ENCODE peak calls at places on chromosomes 7 and 10, in nine cellular contexts. P is head of caudate nucleus; M is GM13976; R is T-helper 17 cell; D is myocyte; Z is stimulated activated naive CD4-positive, alpha-beta T cell; L is neural crest cell; K is amniotic stem cell; O is amygdala. G is an unnamed sample.

GRCh38 chr10:78402636-78403035 is 369.0 kb downstream of the RPS24 start:
- DNase-seq in L (no peak), K (no peak), R (no peak), Z (no peak), D (no peak), O (peak), M (no peak), P (peak), G (no peak)

GRCh38 chr7:148153611-148154010 is 437.0 kb upstream of the C7orf33 start:
- DNase-seq in P (no peak), D (no peak), Z (no peak), O (no peak), L (no peak), R (no peak), K (no peak), M (no peak), G (no peak)

GRCh38 chr7:144908943-144909556 is 73.2 kb upstream of the TPK1 start:
- DNase-seq in O (no peak), P (no peak), R (no peak), M (no peak), L (no peak), K (no peak), Z (no peak), D (no peak), G (no peak)

GRCh38 chr7:10972174-10972573 is 1.5 kb upstream of the PHF14 start:
- DNase-seq in Z (no peak), O (no peak), K (no peak), R (no peak), M (no peak), D (no peak), L (no peak), P (no peak), G (no peak)

GRCh38 chr10:48614481-48615383 is 9.9 kb upstream of the ARHGAP22 start:
- DNase-seq in O (no peak), L (no peak), M (no peak), Z (no peak), D (no peak), P (no peak), K (no peak), R (no peak), G (no peak)

GRCh38 chr7:16422100-16422430 is 727 bp upstream of the CRPPA start:
- DNase-seq in K (no peak), O (no peak), L (no peak), D (no peak), R (no peak), P (no peak), M (no peak), Z (no peak), G (no peak)

GRCh38 chr10:7014721-7015120 is 396.1 kb downstream of the SFMBT2 start:
- DNase-seq in R (no peak), D (no peak), Z (no peak), M (no peak), O (no peak), P (no peak), L (no peak), K (no peak), G (no peak)

GRCh38 chr10:120735773-120736371 is 115.3 kb upstream of the WDR11 start:
- DNase-seq in O (no peak), K (no peak), L (no peak), Z (no peak), D (peak), R (no peak), M (peak), P (no peak), G (peak)

GRCh38 chr7:13832346-13832745 is 157.1 kb downstream of the ETV1 start:
- DNase-seq in O (no peak), L (no peak), D (no peak), R (no peak), M (no peak), Z (no peak), K (no peak), P (no peak), G (no peak)

GRCh38 chr7:129882531-129882930 is 70.2 kb downstream of the UBE2H start:
- DNase-seq in R (no peak), P (no peak), D (no peak), M (no peak), O (no peak), Z (no peak), L (no peak), K (no peak), G (no peak)

GRCh38 chr10:91798736-91799579 is 732 bp downstream of the TNKS2 start:
- DNase-seq in K (no peak), P (no peak), D (peak), L (no peak), O (no peak), Z (peak), M (peak), R (peak), G (peak)

GRCh38 chr7:87543623-87544022 is 57.1 kb downstream of the ABCB1 start:
- DNase-seq in M (no peak), L (no peak), D (no peak), Z (no peak), R (no peak), O (no peak), P (no peak), K (no peak), G (no peak)

GRCh38 chr7:41820117-41820671 is 117.3 kb upstream of the INHBA start:
- DNase-seq in M (no peak), O (no peak), P (no peak), Z (no peak), R (no peak), L (no peak), D (no peak), K (no peak), G (no peak)

GRCh38 chr10:59872892-59873463 is 33.4 kb downstream of the CCDC6 start:
- DNase-seq in R (no peak), P (no peak), K (no peak), L (no peak), D (peak), M (no peak), O (no peak), Z (no peak), G (no peak)

GRCh38 chr7:50304911-50305621 is 550 bp downstream of the IKZF1 start:
- DNase-seq in L (no peak), P (no peak), R (no peak), M (peak), O (no peak), D (no peak), K (no peak), Z (peak), G (no peak)

GRCh38 chr7:104550362-104550761 is 222.0 kb downstream of the LHFPL3 start:
- DNase-seq in P (no peak), O (no peak), Z (no peak), R (no peak), D (peak), K (no peak), M (no peak), L (no peak), G (no peak)

GRCh38 chr7:92567460-92567859 is 22.7 kb downstream of the FAM133B start:
- DNase-seq in P (no peak), O (no peak), M (no peak), Z (no peak), K (no peak), L (no peak), R (no peak), D (peak), G (peak)

GRCh38 chr7:38274493-38274892 is 1.1 kb upstream of the TARP start:
- DNase-seq in M (no peak), Z (no peak), P (no peak), O (no peak), L (no peak), D (no peak), R (no peak), K (no peak), G (no peak)